ENCODE peak calls at places on chromosome 6, in four cellular contexts. L is fibroblast of lung, I is ovary, Z is left ventricle myocardium inferior. A is an unnamed sample.

GRCh38 chr6:3230275-3231212 is 3.1 kb upstream of the TUBB2B start:
- DNase-seq in L (peak; percentile 58), I (no peak), Z (no peak), A (no peak)

GRCh38 chr6:5536644-5537043 is 275.3 kb downstream of the FARS2 start:
- DNase-seq in L (no peak), I (no peak), Z (no peak), A (no peak)

GRCh38 chr6:90412538-90413369 is 116.1 kb upstream of the BACH2 start:
- DNase-seq in L (no peak), I (no peak), Z (no peak), A (no peak)

GRCh38 chr6:122198922-122199321 is 200.5 kb upstream of the HSF2 start:
- DNase-seq in L (no peak), I (no peak), Z (no peak), A (no peak)

GRCh38 chr6:148316308-148316707 is 26.3 kb upstream of the SASH1 start:
- DNase-seq in L (no peak), I (no peak), Z (peak; percentile 30), A (peak; percentile 68)

GRCh38 chr6:158257781-158258180 is 54.5 kb upstream of the TULP4 start:
- DNase-seq in L (no peak), I (no peak), Z (no peak), A (no peak)

GRCh38 chr6:32947552-32948465 is 5.1 kb downstream of the HLA-DMA start:
- DNase-seq in L (peak; percentile 12), I (no peak), Z (no peak), A (no peak)

GRCh38 chr6:39362487-39362865 is 40.0 kb upstream of the KCNK16 start:
- DNase-seq in L (no peak), I (no peak), Z (no peak), A (no peak)

GRCh38 chr6:53730767-53731166 is 64.0 kb upstream of the LRRC1 start:
- DNase-seq in L (no peak), I (no peak), Z (no peak), A (no peak)

GRCh38 chr6:46993846-46994245 is 48.3 kb downstream of the ADGRF1 start:
- DNase-seq in L (peak; percentile 99), I (no peak), Z (no peak), A (no peak)

GRCh38 chr6:145860562-145860961 is 46.0 kb upstream of the FBXO30 start:
- DNase-seq in L (no peak), I (no peak), Z (no peak), A (no peak)

GRCh38 chr6:128352331-128352730 is 168.1 kb downstream of the PTPRK start:
- DNase-seq in L (no peak), I (no peak), Z (no peak), A (no peak)

GRCh38 chr6:152071318-152071717 is 263.8 kb downstream of the ESR1 start:
- DNase-seq in L (no peak), I (no peak), Z (no peak), A (no peak)

GRCh38 chr6:32941412-32941784 is 570 bp upstream of the HLA-DMB start:
- DNase-seq in L (no peak), I (no peak), Z (no peak), A (no peak)

GRCh38 chr6:12602951-12603710 is 113.4 kb upstream of the PHACTR1 start:
- DNase-seq in L (peak; percentile 73), I (peak; percentile 23), Z (no peak), A (peak; percentile 57)

GRCh38 chr6:138455746-138456392 is 43.4 kb downstream of the NHSL1 start:
- DNase-seq in L (peak; percentile 75), I (no peak), Z (no peak), A (no peak)

GRCh38 chr6:38153511-38153910 is 334.0 kb downstream of the ZFAND3 start:
- DNase-seq in L (no peak), I (no peak), Z (no peak), A (no peak)

DNA sequence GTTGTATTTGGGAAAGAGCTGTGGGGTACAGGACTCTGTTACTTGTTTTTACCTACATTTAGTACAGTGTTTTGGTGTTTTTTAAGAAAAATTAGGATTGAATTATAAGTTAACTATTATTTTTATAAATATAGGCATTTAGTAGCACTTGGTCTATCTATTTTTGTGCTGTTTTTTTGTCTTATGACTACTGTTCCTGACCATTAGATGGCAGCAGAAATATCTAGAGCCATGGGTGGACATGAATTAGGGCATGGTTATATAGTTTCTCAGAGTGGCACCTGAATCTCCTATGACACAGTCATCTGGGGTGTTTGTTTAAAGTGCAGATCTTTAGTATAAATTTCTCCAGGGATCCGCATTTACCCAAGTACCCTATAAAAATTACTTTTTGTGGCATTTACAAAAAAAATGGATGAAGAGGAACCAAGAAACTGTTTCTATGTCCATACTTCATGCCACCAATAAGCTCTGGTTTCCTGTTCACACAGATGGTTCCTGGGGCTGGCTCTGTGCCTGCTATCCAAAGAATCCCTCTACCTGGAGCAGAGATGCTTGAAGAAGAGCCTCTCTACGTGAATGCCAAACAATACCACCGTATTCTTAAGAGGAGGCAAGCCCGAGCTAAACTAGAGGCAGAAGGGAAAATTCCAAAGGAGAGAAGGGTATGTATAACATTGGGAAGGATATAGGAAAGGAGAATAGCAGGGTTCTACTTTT is 19.8 kb downstream of the NFYA start:
- DNase-seq in L (peak; percentile 16), I (no peak), Z (no peak), A (no peak)
- TF ChIP-seq CTCF in L (peak; percentile 45), I (no peak), Z (peak; percentile 38), A (peak; percentile 62)

GRCh38 chr6:24858154-24858801 is 59.6 kb upstream of the ARMH2 start:
- DNase-seq in L (no peak), I (no peak), Z (no peak), A (peak; percentile 60)
- H3K4me3 ChIP-seq in L (no peak overlapping the region), I (no peak overlapping the region), Z (no peak overlapping the region), A (no peak overlapping the region)

GRCh38 chr6:140245641-140246040 is 871.2 kb upstream of the CITED2 start:
- DNase-seq in L (no peak), I (no peak), Z (no peak), A (no peak)
- TF ChIP-seq CTCF in L (no peak), I (no peak), Z (no peak), A (no peak)

GRCh38 chr6:160929831-160930230 is 61.7 kb upstream of the MAP3K4 start:
- DNase-seq in L (no peak), I (no peak), Z (no peak), A (no peak)

GRCh38 chr6:160927416-160927815 is 64.2 kb upstream of the MAP3K4 start:
- DNase-seq in L (no peak), I (no peak), Z (no peak), A (no peak)

GRCh38 chr6:160931378-160932343 is 59.9 kb upstream of the MAP3K4 start:
- DNase-seq in L (peak; percentile 7), I (peak; percentile 22), Z (no peak), A (no peak)

GRCh38 chr6:160930547-160931377 is 60.8 kb upstream of the MAP3K4 start:
- DNase-seq in L (peak; percentile 76), I (peak; percentile 82), Z (peak; percentile 76), A (peak; percentile 30)

DNA sequence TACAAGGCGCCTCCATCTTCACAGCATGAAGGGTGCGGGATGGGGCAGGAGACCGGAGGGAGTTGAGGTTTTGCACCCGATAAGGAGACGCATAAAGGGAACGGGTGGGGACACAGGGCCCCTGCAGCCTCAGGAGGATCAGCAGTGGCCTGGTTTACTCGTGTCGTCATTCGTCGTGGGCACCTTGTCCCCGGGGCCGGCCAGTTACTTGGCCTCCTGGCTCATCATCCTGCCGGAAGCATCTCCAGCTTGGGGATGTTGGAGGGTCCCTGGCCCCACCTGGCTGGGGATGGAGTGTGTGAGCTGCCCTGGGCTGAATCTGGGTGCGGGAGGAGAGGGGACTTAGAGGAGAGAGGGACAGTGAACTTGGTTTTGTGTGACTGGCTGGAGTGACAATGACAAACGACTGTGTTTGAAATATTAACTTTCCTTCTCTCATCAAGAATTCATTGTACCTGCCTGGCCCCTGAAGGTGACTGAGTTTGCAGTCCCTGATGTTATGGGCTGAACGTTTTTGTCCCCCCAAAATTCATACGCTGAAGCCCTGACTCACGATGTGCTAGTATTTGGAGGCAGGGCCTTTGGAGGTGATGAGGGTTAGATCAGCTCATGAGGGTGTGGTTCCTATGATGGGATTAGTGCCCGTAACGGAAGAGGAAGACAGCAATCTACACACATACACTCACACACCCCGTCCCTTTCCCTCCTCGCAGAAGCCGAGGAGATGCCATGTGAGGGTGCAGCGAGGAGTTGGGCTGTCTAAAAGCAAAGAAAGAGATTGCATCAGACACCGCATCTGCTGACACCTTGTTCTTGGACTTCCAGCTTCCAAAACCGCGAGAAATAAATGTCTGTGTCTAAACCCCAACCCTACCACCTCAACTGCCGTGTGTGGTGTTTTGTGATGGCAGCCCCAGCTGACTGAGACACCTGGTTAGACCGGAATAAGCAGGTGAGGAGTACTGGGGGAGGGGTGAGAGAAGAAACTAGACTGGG is 65.0 kb upstream of the MAP3K4 start:
- DNase-seq in L (no peak), I (no peak), Z (no peak), A (no peak)
- H3K4me3 ChIP-seq in L (no peak overlapping the region), I (no peak overlapping the region), Z (no peak overlapping the region), A (no peak overlapping the region)